ENCODE peak calls at places on chromosomes 6 and 20, in seven cellular contexts. Z, W, M, J, O, K and H are unnamed samples.

GRCh38 chr20:63441777-63442493 is 30.5 kb downstream of the KCNQ2 start:
- DNase-seq in W (peak; percentile 69), K (peak; percentile 22), M (peak; percentile 47), Z (peak; percentile 21), O (peak; percentile 54), J (no peak), H (peak; percentile 78)

GRCh38 chr6:44446626-44447297 is 59.3 kb downstream of the CDC5L start:
- DNase-seq in M (peak; percentile 90), O (peak; percentile 90), K (no peak), Z (peak; percentile 92), W (no peak), J (no peak), H (no peak)

GRCh38 chr20:11128131-11128831 is 454.5 kb upstream of the JAG1 start:
- DNase-seq in W (no peak), O (no peak), J (no peak), M (no peak), Z (peak; percentile 70), K (no peak), H (no peak)

GRCh38 chr20:8851446-8851845 is 217.4 kb upstream of the PLCB4 start:
- DNase-seq in K (no peak), O (no peak), J (no peak), M (no peak), W (no peak), Z (no peak), H (no peak)

GRCh38 chr6:39137235-39137634 is 22.2 kb upstream of the SAYSD1 start:
- DNase-seq in W (no peak), O (peak; percentile 42), Z (peak; percentile 41), M (peak; percentile 57), K (no peak), J (no peak), H (no peak)

GRCh38 chr6:7628479-7628878 is 38.5 kb downstream of the SNRNP48 start:
- DNase-seq in M (peak; percentile 51), J (no peak), K (no peak), W (no peak), O (peak; percentile 44), Z (peak; percentile 87), H (no peak)

GRCh38 chr6:148760568-148761531 is 14.0 kb downstream of the UST start:
- DNase-seq in O (peak; percentile 77), K (no peak), W (peak; percentile 73), M (peak; percentile 71), Z (peak; percentile 98), J (peak; percentile 79), H (peak; percentile 85)

GRCh38 chr20:17616480-17617211 is 46.8 kb downstream of the DSTN start:
- DNase-seq in O (no peak), J (peak; percentile 46), M (no peak), W (no peak), Z (no peak), K (no peak), H (no peak)

GRCh38 chr6:169841251-169841650 is 89.8 kb downstream of the ERMARD start:
- DNase-seq in M (no peak), K (no peak), J (no peak), W (no peak), Z (no peak), O (no peak), H (no peak)

GRCh38 chr20:32072168-32072721 is 20.2 kb downstream of the HCK start:
- DNase-seq in M (peak; percentile 25), J (no peak), O (no peak), K (no peak), Z (no peak), W (no peak), H (no peak)

GRCh38 chr6:97059473-97059872 is 134.9 kb downstream of the KLHL32 start:
- DNase-seq in M (peak; percentile 64), O (peak; percentile 29), Z (peak; percentile 53), J (no peak), W (no peak), K (peak; percentile 10), H (no peak)

GRCh38 chr6:29851190-29851589 is 23.6 kb downstream of the HLA-G start:
- DNase-seq in K (no peak), M (no peak), J (no peak), O (no peak), W (no peak), Z (no peak), H (no peak)

GRCh38 chr6:31575335-31575901 is at the start of gene TNF:
- DNase-seq in Z (no peak), J (peak; percentile 78), W (peak; percentile 46), O (no peak), K (no peak), M (no peak), H (peak; percentile 67)

GRCh38 chr6:140153703-140154102 is 779.3 kb upstream of the CITED2 start:
- DNase-seq in K (no peak), O (peak; percentile 80), Z (peak; percentile 30), M (no peak), W (no peak), J (no peak), H (no peak)

GRCh38 chr20:46970937-46971630 is 76.4 kb downstream of the EYA2 start:
- DNase-seq in K (peak; percentile 95), W (no peak), O (peak; percentile 68), J (no peak), M (peak; percentile 93), Z (peak; percentile 84), H (no peak)

GRCh38 chr6:3929281-3929798 is 80.2 kb downstream of the FAM50B start:
- DNase-seq in K (no peak), M (no peak), O (peak; percentile 24), J (peak; percentile 61), Z (peak; percentile 93), W (peak; percentile 38), H (peak; percentile 53)

GRCh38 chr6:112366695-112367546 is 19.8 kb downstream of the RFPL4B start:
- DNase-seq in W (no peak), M (no peak), K (no peak), O (no peak), J (no peak), Z (no peak), H (no peak)

GRCh38 chr6:2935566-2936291 is 32.6 kb upstream of the SERPINB9 start:
- DNase-seq in Z (no peak), O (no peak), M (no peak), J (no peak), W (no peak), K (no peak), H (no peak)

GRCh38 chr6:99836471-99836870 is 157.6 kb downstream of the MCHR2 start:
- DNase-seq in O (no peak), Z (peak; percentile 3), J (no peak), M (no peak), K (no peak), W (no peak), H (no peak)

GRCh38 chr6:81818778-81819491 is 66.5 kb upstream of the TENT5A start:
- DNase-seq in W (no peak), O (no peak), J (no peak), K (no peak), M (no peak), Z (peak; percentile 18), H (no peak)

GRCh38 chr6:135085700-135086413 is 31.2 kb upstream of the HBS1L start:
- DNase-seq in W (no peak), K (no peak), J (no peak), M (no peak), O (no peak), Z (no peak), H (no peak)

GRCh38 chr6:84242265-84242664 is 14.8 kb upstream of the CEP162 start:
- DNase-seq in W (no peak), Z (no peak), J (no peak), M (no peak), O (no peak), K (no peak), H (no peak)

GRCh38 chr6:88517737-88518136 is 351.6 kb upstream of the CNR1 start:
- DNase-seq in W (no peak), J (no peak), O (peak; percentile 2), M (peak; percentile 19), K (no peak), Z (peak; percentile 24), H (no peak)

GRCh38 chr20:34164569-34164968 is 52.5 kb upstream of the EIF2S2 start:
- DNase-seq in O (no peak), W (no peak), Z (no peak), K (no peak), M (no peak), J (no peak), H (no peak)

GRCh38 chr6:23413327-23414203 is 712.5 kb upstream of the NRSN1 start:
- DNase-seq in K (no peak), J (no peak), O (no peak), M (no peak), W (no peak), Z (peak; percentile 50), H (no peak)

GRCh38 chr6:34772940-34773339 is 15.6 kb downstream of the SNRPC start:
- DNase-seq in K (no peak), Z (no peak), W (no peak), M (no peak), O (no peak), J (no peak), H (no peak)

GRCh38 chr6:56766806-56767178 is 124.1 kb upstream of the DST start:
- DNase-seq in Z (peak; percentile 78), K (no peak), W (no peak), M (peak; percentile 86), O (peak; percentile 95), J (no peak), H (no peak)

GRCh38 chr6:110039996-110040383 is 61.9 kb downstream of the GPR6 start:
- DNase-seq in M (peak; percentile 49), O (peak; percentile 37), K (peak; percentile 32), W (no peak), J (no peak), Z (peak; percentile 24), H (no peak)

GRCh38 chr6:29509711-29510110 is 22.0 kb upstream of the MAS1L start:
- DNase-seq in Z (no peak), O (no peak), M (no peak), K (no peak), W (no peak), J (no peak), H (no peak)

GRCh38 chr20:35291654-35292503 is at the start of gene FAM83C:
- DNase-seq in Z (no peak), K (no peak), O (no peak), W (no peak), M (no peak), J (no peak), H (no peak)

GRCh38 chr6:44653761-44654218 is 266.3 kb downstream of the CDC5L start:
- DNase-seq in M (peak; percentile 19), K (no peak), Z (no peak), W (no peak), J (no peak), O (peak; percentile 88), H (no peak)

GRCh38 chr6:17475845-17476244 is 82.5 kb downstream of the CAP2 start:
- DNase-seq in O (no peak), J (no peak), M (no peak), K (no peak), W (no peak), Z (no peak), H (no peak)

GRCh38 chr6:87932361-87932760 is 115.3 kb upstream of the SPACA1 start:
- DNase-seq in J (no peak), Z (no peak), K (no peak), O (no peak), M (no peak), W (no peak), H (no peak)

GRCh38 chr20:50372770-50373088 is 137.5 kb upstream of the PTPN1 start:
- DNase-seq in Z (no peak), O (peak; percentile 68), J (no peak), W (no peak), M (peak; percentile 53), K (no peak), H (no peak)

GRCh38 chr20:61724376-61724775 is 341.3 kb downstream of the TAF4 start:
- DNase-seq in O (peak; percentile 19), M (peak; percentile 15), J (no peak), Z (no peak), W (no peak), K (no peak), H (no peak)